ENCODE peak calls at places on chromosomes 11 and 22, in five cellular contexts. One of them, this sample, is unnamed.

GRCh38 chr11:69486056-69486772 is 4.8 kb downstream of the LINC01488 start:
- DNase-seq in GM23248: no peak
- DNase-seq in COR-L47: no peak
- DNase-seq in GM04504: no peak
- DNase-seq in ecto neural progenitor cell: no peak
- DNase-seq in this sample: no peak

GRCh38 chr11:2924381-2924780 is 4.8 kb downstream of the PHLDA2 start:
- DNase-seq in ecto neural progenitor cell: no peak
- DNase-seq in GM23248: no peak
- DNase-seq in GM04504: no peak
- DNase-seq in COR-L47: no peak
- DNase-seq in this sample: no peak

GRCh38 chr11:65613091-65613928 is 711 bp downstream of the MAP3K11 start:
- DNase-seq in GM23248: peak
- DNase-seq in COR-L47: no peak
- DNase-seq in GM04504: no peak
- DNase-seq in ecto neural progenitor cell: no peak
- DNase-seq in this sample: no peak

GRCh38 chr11:69314555-69314954 is 20.6 kb downstream of the MYEOV start:
- DNase-seq in GM04504: no peak
- DNase-seq in COR-L47: no peak
- DNase-seq in ecto neural progenitor cell: no peak
- DNase-seq in GM23248: no peak
- DNase-seq in this sample: no peak

GRCh38 chr11:17411418-17411817 is 23.0 kb upstream of the KCNJ11 start:
- DNase-seq in GM04504: no peak
- DNase-seq in GM23248: no peak
- DNase-seq in COR-L47: no peak
- DNase-seq in ecto neural progenitor cell: no peak
- DNase-seq in this sample: no peak

GRCh38 chr22:31651667-31652066 is 10.3 kb downstream of the PISD start:
- DNase-seq in ecto neural progenitor cell: no peak
- DNase-seq in GM04504: no peak
- DNase-seq in GM23248: no peak
- DNase-seq in COR-L47: no peak
- DNase-seq in this sample: no peak

GRCh38 chr22:20439556-20439927 is 1.9 kb upstream of the SCARF2 start:
- DNase-seq in GM04504: no peak
- DNase-seq in GM23248: no peak
- DNase-seq in ecto neural progenitor cell: no peak
- DNase-seq in COR-L47: no peak
- DNase-seq in this sample: no peak

GRCh38 chr22:48096411-48096810 is 1334.0 kb downstream of the TBC1D22A start:
- DNase-seq in ecto neural progenitor cell: no peak
- DNase-seq in COR-L47: no peak
- DNase-seq in GM04504: no peak
- DNase-seq in GM23248: no peak
- DNase-seq in this sample: no peak

GRCh38 chr11:62125881-62126280 is 2.1 kb downstream of the INCENP start:
- DNase-seq in GM23248: no peak
- DNase-seq in GM04504: no peak
- DNase-seq in ecto neural progenitor cell: no peak
- DNase-seq in COR-L47: no peak
- DNase-seq in this sample: no peak

GRCh38 chr11:1887451-1888346 is 4.0 kb downstream of the PRR33 start:
- DNase-seq in COR-L47: no peak
- DNase-seq in GM23248: no peak
- DNase-seq in GM04504: no peak
- DNase-seq in ecto neural progenitor cell: no peak
- DNase-seq in this sample: no peak

GRCh38 chr22:39362271-39362670 is 12.5 kb downstream of the SYNGR1 start:
- DNase-seq in GM23248: peak
- DNase-seq in ecto neural progenitor cell: peak
- DNase-seq in COR-L47: no peak
- DNase-seq in GM04504: no peak
- DNase-seq in this sample: no peak

GRCh38 chr11:12294613-12295012 is 82.8 kb upstream of the PARVA start:
- DNase-seq in GM23248: no peak
- DNase-seq in GM04504: no peak
- DNase-seq in COR-L47: no peak
- DNase-seq in ecto neural progenitor cell: no peak
- DNase-seq in this sample: no peak

GRCh38 chr22:36548606-36549005 is 19.6 kb upstream of the EIF3D start:
- DNase-seq in COR-L47: no peak
- DNase-seq in GM23248: no peak
- DNase-seq in ecto neural progenitor cell: no peak
- DNase-seq in GM04504: no peak
- DNase-seq in this sample: no peak

GRCh38 chr11:38446336-38446735 is 1848.3 kb upstream of the RAG2 start:
- DNase-seq in COR-L47: no peak
- DNase-seq in GM04504: no peak
- DNase-seq in GM23248: no peak
- DNase-seq in ecto neural progenitor cell: no peak
- DNase-seq in this sample: no peak

GRCh38 chr11:89922195-89922660 is at the start of gene TRIM49D1:
- DNase-seq in GM04504: no peak
- DNase-seq in COR-L47: no peak
- DNase-seq in GM23248: no peak
- DNase-seq in ecto neural progenitor cell: no peak
- DNase-seq in this sample: no peak

GRCh38 chr11:16896716-16897115 is 117.5 kb downstream of the PLEKHA7 start:
- DNase-seq in COR-L47: no peak
- DNase-seq in GM23248: no peak
- DNase-seq in ecto neural progenitor cell: no peak
- DNase-seq in GM04504: no peak
- DNase-seq in this sample: peak

GRCh38 chr11:11701070-11701469 is 79.3 kb upstream of the GALNT18 start:
- DNase-seq in ecto neural progenitor cell: no peak
- DNase-seq in GM23248: peak
- DNase-seq in GM04504: peak
- DNase-seq in COR-L47: no peak
- DNase-seq in this sample: no peak

GRCh38 chr11:78830277-78830676 is 255.6 kb upstream of the NARS2 start:
- DNase-seq in ecto neural progenitor cell: no peak
- DNase-seq in COR-L47: no peak
- DNase-seq in GM23248: no peak
- DNase-seq in GM04504: no peak
- DNase-seq in this sample: no peak

GRCh38 chr11:105588001-105588400 is 21.9 kb upstream of the GRIA4 start:
- DNase-seq in GM04504: peak
- DNase-seq in COR-L47: no peak
- DNase-seq in GM23248: peak
- DNase-seq in ecto neural progenitor cell: no peak
- DNase-seq in this sample: no peak

GRCh38 chr11:126971305-126971704 is 29.3 kb downstream of the KIRREL3 start:
- DNase-seq in ecto neural progenitor cell: no peak
- DNase-seq in GM04504: no peak
- DNase-seq in COR-L47: no peak
- DNase-seq in GM23248: no peak
- DNase-seq in this sample: no peak

GRCh38 chr11:117919326-117920275 is 9.6 kb downstream of the TMPRSS13 start:
- DNase-seq in GM04504: no peak
- DNase-seq in GM23248: no peak
- DNase-seq in COR-L47: no peak
- DNase-seq in ecto neural progenitor cell: no peak
- DNase-seq in this sample: no peak

GRCh38 chr22:44440224-44441160 is 57.5 kb downstream of the RTL6 start:
- DNase-seq in ecto neural progenitor cell: peak
- DNase-seq in GM23248: no peak
- DNase-seq in GM04504: no peak
- DNase-seq in COR-L47: no peak
- DNase-seq in this sample: no peak

GRCh38 chr22:39966522-39966921 is 6.3 kb downstream of the TMA7B start:
- DNase-seq in GM04504: no peak
- DNase-seq in COR-L47: no peak
- DNase-seq in GM23248: no peak
- DNase-seq in ecto neural progenitor cell: no peak
- DNase-seq in this sample: no peak

GRCh38 chr11:82790723-82791487 is 57.2 kb upstream of the FAM181B start:
- DNase-seq in COR-L47: peak
- DNase-seq in GM04504: no peak
- DNase-seq in GM23248: no peak
- DNase-seq in ecto neural progenitor cell: no peak
- DNase-seq in this sample: peak

GRCh38 chr11:65781152-65781961 is 581 bp upstream of the AP5B1 start:
- DNase-seq in GM04504: no peak
- DNase-seq in GM23248: peak
- DNase-seq in COR-L47: no peak
- DNase-seq in ecto neural progenitor cell: peak
- DNase-seq in this sample: no peak

GRCh38 chr11:19651654-19652053 is 61.0 kb upstream of the NAV2 start:
- DNase-seq in GM04504: no peak
- DNase-seq in COR-L47: no peak
- DNase-seq in ecto neural progenitor cell: no peak
- DNase-seq in GM23248: no peak
- DNase-seq in this sample: no peak

GRCh38 chr22:21760640-21761039 is 25.0 kb upstream of the YPEL1 start:
- DNase-seq in GM23248: peak
- DNase-seq in GM04504: no peak
- DNase-seq in COR-L47: no peak
- DNase-seq in ecto neural progenitor cell: no peak
- DNase-seq in this sample: no peak

GRCh38 chr11:75858613-75859012 is 43.6 kb downstream of the UVRAG start:
- DNase-seq in GM04504: peak
- DNase-seq in GM23248: peak
- DNase-seq in ecto neural progenitor cell: no peak
- DNase-seq in COR-L47: no peak
- DNase-seq in this sample: no peak

GRCh38 chr11:255176-255575 is 18.4 kb downstream of the PSMD13 start:
- DNase-seq in ecto neural progenitor cell: no peak
- DNase-seq in COR-L47: no peak
- DNase-seq in GM04504: no peak
- DNase-seq in GM23248: peak
- DNase-seq in this sample: no peak

GRCh38 chr11:107538239-107538638 is 27.3 kb downstream of the ALKBH8 start:
- DNase-seq in GM04504: no peak
- DNase-seq in COR-L47: no peak
- DNase-seq in ecto neural progenitor cell: no peak
- DNase-seq in GM23248: no peak
- DNase-seq in this sample: no peak

GRCh38 chr11:44595964-44596381 is 30.5 kb downstream of the CD82 start:
- DNase-seq in ecto neural progenitor cell: no peak
- DNase-seq in COR-L47: no peak
- DNase-seq in GM23248: peak
- DNase-seq in GM04504: no peak
- DNase-seq in this sample: no peak

GRCh38 chr11:86483591-86484163 is 109.0 kb downstream of the CCDC81 start:
- DNase-seq in GM04504: no peak
- DNase-seq in ecto neural progenitor cell: no peak
- DNase-seq in GM23248: no peak
- DNase-seq in COR-L47: no peak
- DNase-seq in this sample: no peak

GRCh38 chr11:102026975-102027374 is 20.3 kb upstream of the CFAP300 start:
- DNase-seq in COR-L47: no peak
- DNase-seq in ecto neural progenitor cell: no peak
- DNase-seq in GM23248: no peak
- DNase-seq in GM04504: no peak
- DNase-seq in this sample: no peak

GRCh38 chr11:63763506-63764200 is 4.9 kb downstream of the ZFTA start:
- DNase-seq in COR-L47: no peak
- DNase-seq in GM23248: no peak
- DNase-seq in GM04504: no peak
- DNase-seq in ecto neural progenitor cell: peak
- DNase-seq in this sample: no peak